ENCODE peak calls at places on chromosomes 4 and X, in four cellular contexts. R is HepG2, A is K562, I is GM12878. O is an unnamed sample.

GRCh38 chrX:18895157-18895952 is 88.6 kb downstream of the PHKA2 start:
- DNase-seq in R (no peak), A (no peak), I (no peak), O (no peak)

GRCh38 chrX:139298437-139298836 is 232.1 kb upstream of the F9 start:
- DNase-seq in R (no peak), A (no peak), I (no peak), O (no peak)

GRCh38 chr4:59712474-59712873 is 1487.7 kb upstream of the ADGRL3 start:
- DNase-seq in R (no peak), A (no peak), I (no peak), O (no peak)

GRCh38 chr4:5635826-5636196 is 72.5 kb downstream of the EVC2 start:
- DNase-seq in A (no peak), I (no peak), R (no peak), O (no peak)

GRCh38 chrX:47145408-47146120 is 543 bp downstream of the RBM10 start:
- DNase-seq in I (no peak), A (peak), R (no peak), O (no peak)

GRCh38 chr4:170464614-170465197 is 374.9 kb upstream of the AADAT start:
- DNase-seq in I (no peak), A (no peak), R (no peak), O (no peak)

GRCh38 chr4:80202784-80203553 is 5.7 kb downstream of the PRDM8 start:
- DNase-seq in I (no peak), A (no peak), R (no peak), O (no peak)

GRCh38 chr4:183600189-183600685 is 58.7 kb downstream of the RWDD4 start:
- DNase-seq in A (no peak), I (no peak), R (peak), O (no peak)

GRCh38 chrX:20951016-20951795 is 423.0 kb upstream of the CNKSR2 start:
- DNase-seq in R (no peak), A (no peak), I (no peak), O (no peak)

GRCh38 chr4:88106205-88106604 is 52.2 kb downstream of the ABCG2 start:
- DNase-seq in A (no peak), R (no peak), I (no peak), O (no peak)

GRCh38 chr4:37717575-37717974 is 31.4 kb upstream of the RELL1 start:
- DNase-seq in R (no peak), I (no peak), A (no peak), O (no peak)

GRCh38 chr4:1594871-1595788 is 89.0 kb downstream of the FAM53A start:
- DNase-seq in R (no peak), A (no peak), I (no peak), O (no peak)

GRCh38 chr4:100246697-100247096 is 56.4 kb upstream of the DDIT4L start:
- DNase-seq in I (no peak), R (no peak), A (no peak), O (no peak)

GRCh38 chrX:48491809-48492208 is 15.8 kb downstream of the FTSJ1 start:
- DNase-seq in R (no peak), I (no peak), A (no peak), O (no peak)

GRCh38 chr4:188178806-188179205 is 39.6 kb downstream of the TRIML1 start:
- DNase-seq in I (no peak), R (no peak), A (no peak), O (no peak)

GRCh38 chr4:128357286-128357685 is 69.7 kb upstream of the PGRMC2 start:
- DNase-seq in I (no peak), A (no peak), R (no peak), O (no peak)

GRCh38 chr4:7075962-7076693 is 8.3 kb upstream of the GRPEL1 start:
- DNase-seq in R (peak), A (no peak), I (no peak), O (no peak)

GRCh38 chr4:34619531-34620109 is 1624.7 kb downstream of the ARAP2 start:
- DNase-seq in I (no peak), R (no peak), A (no peak), O (no peak)

GRCh38 chr4:12472082-12472481 is 1012.1 kb downstream of the RAB28 start:
- DNase-seq in R (peak), I (no peak), A (no peak), O (no peak)

GRCh38 chr4:38980903-38981676 is 51.1 kb downstream of the TMEM156 start:
- DNase-seq in A (no peak), I (peak), R (peak), O (no peak)

GRCh38 chr4:142091691-142092182 is 455.4 kb downstream of the IL15 start:
- DNase-seq in A (no peak), I (no peak), R (no peak), O (no peak)

GRCh38 chr4:53671757-53672156 is 80.5 kb upstream of the LNX1 start:
- DNase-seq in R (no peak), I (no peak), A (no peak), O (no peak)

GRCh38 chr4:153757407-153757806 is 2.4 kb downstream of the RNF175 start:
- DNase-seq in I (no peak), R (no peak), A (no peak), O (no peak)

GRCh38 chrX:135112096-135112729 is 8.1 kb downstream of the ETDB start:
- DNase-seq in I (no peak), A (no peak), R (no peak), O (peak)

GRCh38 chr4:69064391-69064790 is 31.9 kb upstream of the UGT2B7 start:
- DNase-seq in I (no peak), A (no peak), R (no peak), O (no peak)

GRCh38 chr4:153735901-153736461 is 23.8 kb downstream of the RNF175 start:
- DNase-seq in R (no peak), I (no peak), A (no peak), O (no peak)

GRCh38 chr4:40576651-40577480 is 52.8 kb downstream of the RBM47 start:
- DNase-seq in A (no peak), R (peak), I (peak), O (no peak)

GRCh38 chr4:69875576-69875975 is 15.6 kb upstream of the SULT1E1 start:
- DNase-seq in A (no peak), R (no peak), I (no peak), O (no peak)

GRCh38 chr4:128241425-128241913 is 46.1 kb downstream of the PGRMC2 start:
- DNase-seq in I (no peak), A (no peak), R (peak), O (no peak)

GRCh38 chr4:159791334-159791733 is 688.5 kb downstream of the RAPGEF2 start:
- DNase-seq in A (no peak), I (no peak), R (no peak), O (no peak)

GRCh38 chr4:17846256-17846655 is 35.5 kb downstream of the NCAPG start:
- DNase-seq in I (no peak), R (no peak), A (no peak), O (no peak)

GRCh38 chr4:3288571-3289094 is 4.2 kb upstream of the RGS12 start:
- DNase-seq in R (no peak), I (no peak), A (no peak), O (no peak)

GRCh38 chr4:3287271-3287971 is 5.4 kb upstream of the RGS12 start:
- DNase-seq in A (no peak), R (no peak), I (no peak), O (no peak)

GRCh38 chr4:3286335-3287175 is 6.3 kb upstream of the RGS12 start:
- DNase-seq in R (no peak), I (peak), A (no peak), O (no peak)

GRCh38 chr4:3285558-3286334 is 7.1 kb upstream of the RGS12 start:
- DNase-seq in R (peak), A (no peak), I (no peak), O (no peak)

GRCh38 chr4:3287972-3288570 is 4.8 kb upstream of the RGS12 start:
- DNase-seq in I (no peak), R (no peak), A (no peak), O (no peak)
- TF ChIP-seq TARDBP in I (no peak), R (no peak), A (no peak), O (no peak)

DNA sequence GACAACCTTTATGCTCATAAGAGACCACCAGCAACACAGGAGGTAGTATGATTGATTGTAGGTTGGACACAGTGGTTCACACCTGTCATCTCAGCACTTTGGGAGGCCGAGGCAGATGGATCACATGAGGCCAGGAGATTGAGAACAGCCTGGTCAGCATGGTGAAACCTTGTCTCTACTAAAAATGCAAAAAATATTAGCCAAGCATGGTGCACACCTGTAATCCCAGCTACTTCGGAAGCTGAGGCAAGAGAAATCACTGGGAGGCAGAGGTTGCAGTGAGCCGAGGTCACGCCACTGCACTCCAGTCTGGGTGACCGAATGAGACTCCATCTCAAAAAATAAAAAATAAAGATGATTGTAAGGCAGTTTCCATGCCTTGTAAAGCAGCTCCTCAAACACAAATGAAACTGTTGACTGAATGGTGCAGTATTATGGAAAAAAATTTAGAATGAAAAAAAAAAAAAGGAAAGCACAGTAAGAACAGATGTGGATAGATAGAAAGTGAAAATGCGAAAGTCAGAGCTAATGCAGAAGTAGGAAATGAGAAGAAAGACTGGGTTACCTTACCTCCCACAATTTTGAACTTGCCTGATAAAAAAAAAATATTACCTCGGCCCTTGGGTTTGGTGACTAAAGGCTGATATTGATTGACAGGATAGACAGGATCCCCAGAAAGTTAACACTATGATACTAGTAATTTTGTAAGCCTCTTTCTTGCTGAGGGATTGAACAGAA is 249.2 kb upstream of the TRAM1L1 start:
- DNase-seq in R (no peak), I (no peak), A (no peak), O (no peak)
- TF ChIP-seq BHLHE40 in R (no peak), I (no peak), A (no peak), O (no peak)

DNA sequence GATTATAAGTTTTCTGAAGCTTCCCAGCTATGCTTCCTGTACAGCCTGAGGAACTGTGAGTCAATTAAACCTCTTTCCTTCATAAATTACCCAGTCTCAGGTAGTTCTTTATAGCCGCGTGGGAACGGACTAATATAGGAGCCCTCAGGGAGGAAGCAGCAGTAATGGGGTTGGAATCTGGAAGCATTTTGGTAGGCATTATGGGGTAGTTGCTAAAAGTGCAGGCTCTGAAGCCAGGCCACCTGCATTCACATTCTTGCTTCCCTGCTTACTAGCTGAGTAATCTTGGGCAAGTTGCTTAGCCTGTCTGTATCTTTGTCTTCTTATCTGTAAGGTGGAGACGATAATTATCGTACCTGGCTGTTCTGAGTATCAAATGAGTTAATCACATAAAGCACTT is 137.9 kb upstream of the NHS start:
- DNase-seq in R (no peak), A (no peak), I (no peak), O (no peak)
- TF ChIP-seq TARDBP in R (no peak), A (no peak), I (no peak), O (no peak)

GRCh38 chr4:151541438-151542071 is 132.6 kb downstream of the FHIP1A start:
- DNase-seq in I (no peak), R (no peak), A (no peak), O (no peak)
- TF ChIP-seq BHLHE40 in I (no peak), R (no peak), A (no peak), O (no peak)

DNA sequence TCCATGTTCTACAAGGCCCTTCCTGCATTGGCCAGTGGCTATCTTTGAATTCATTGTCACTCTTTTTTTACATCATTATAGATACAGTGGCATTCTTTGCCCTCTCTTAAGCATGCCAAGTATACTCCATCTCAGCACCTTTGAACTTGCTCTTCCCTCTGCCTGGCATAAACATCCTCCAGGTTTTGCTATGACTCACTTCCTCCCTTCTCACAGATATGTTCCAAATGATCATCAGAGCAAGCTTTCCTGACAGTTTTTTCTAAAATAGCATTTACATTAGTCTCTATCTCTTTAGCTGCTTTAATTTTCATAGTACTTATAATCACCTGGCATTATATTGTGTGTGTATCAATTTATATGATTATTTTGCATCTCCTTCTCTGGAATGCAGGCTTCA is 553.3 kb upstream of the MAGEB2 start:
- DNase-seq in I (no peak), R (no peak), A (no peak), O (no peak)
- TF ChIP-seq TARDBP in I (no peak), R (no peak), A (no peak), O (no peak)

GRCh38 chr4:118290951-118291350 is 61.9 kb downstream of the PRSS12 start:
- DNase-seq in I (no peak), R (no peak), A (no peak), O (no peak)

GRCh38 chr4:118286685-118287084 is 66.1 kb downstream of the PRSS12 start:
- DNase-seq in A (no peak), R (no peak), I (no peak), O (no peak)

GRCh38 chr4:118287691-118288090 is 65.1 kb downstream of the PRSS12 start:
- DNase-seq in R (no peak), A (no peak), I (no peak), O (no peak)

GRCh38 chr4:118288097-118288496 is 64.7 kb downstream of the PRSS12 start:
- DNase-seq in A (no peak), I (no peak), R (no peak), O (no peak)

DNA sequence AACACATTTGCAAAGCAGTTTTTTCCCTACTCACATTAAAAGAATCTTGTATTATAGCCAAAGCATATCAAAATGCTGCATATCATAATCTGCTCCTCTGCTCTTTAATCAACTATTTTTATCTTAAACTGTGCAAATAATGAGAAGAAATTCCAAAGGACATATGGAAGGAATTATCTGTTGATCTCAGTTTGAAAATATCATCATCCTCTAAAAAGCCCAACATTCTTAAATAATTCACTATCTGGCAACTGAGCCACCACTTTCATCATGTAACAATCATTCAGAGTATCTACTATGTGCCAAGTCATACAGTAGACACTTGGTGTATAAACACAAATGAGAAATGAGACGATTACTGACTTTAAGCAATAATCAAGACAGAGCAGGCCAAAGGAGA is 63.0 kb downstream of the PRSS12 start:
- DNase-seq in I (no peak), A (no peak), R (no peak), O (no peak)
- TF ChIP-seq BHLHE40 in I (no peak), A (no peak), R (no peak), O (no peak)

GRCh38 chr4:74203467-74203866 is 45.5 kb downstream of the MTHFD2L start:
- DNase-seq in I (no peak), A (no peak), R (no peak), O (no peak)
- TF ChIP-seq TARDBP in I (no peak), A (no peak), R (no peak), O (no peak)